ENCODE peak calls at places on chromosomes 1 and 21, in seven cellular contexts. B, E, L, J, D, W and I are unnamed samples.

GRCh38 chr1:26820784-26821269 is 5.7 kb upstream of the ZDHHC18 start:
- DNase-seq in B (no peak), E (no peak), L (no peak), J (no peak), D (no peak), W (no peak), I (no peak)

GRCh38 chr1:85612704-85613361 is 32.3 kb downstream of the CCN1 start:
- DNase-seq in B (no peak), E (no peak), L (no peak), J (peak), D (no peak), W (peak), I (no peak)

GRCh38 chr1:4308826-4309225 is 345.6 kb upstream of the AJAP1 start:
- DNase-seq in B (no peak), E (no peak), L (no peak), J (no peak), D (no peak), W (no peak), I (no peak)

GRCh38 chr1:207645632-207646081 is 724 bp downstream of the CR1L start:
- DNase-seq in B (no peak), E (no peak), L (no peak), J (no peak), D (no peak), W (no peak), I (no peak)

GRCh38 chr1:38624341-38625039 is 235.1 kb downstream of the RRAGC start:
- DNase-seq in B (no peak), E (no peak), L (peak), J (no peak), D (no peak), W (no peak), I (no peak)

GRCh38 chr1:36160949-36161485 is 5.1 kb downstream of the MAP7D1 start:
- DNase-seq in B (no peak), E (peak), L (peak), J (peak), D (peak), W (peak), I (peak)

GRCh38 chr1:25476186-25477097 is 45.7 kb downstream of the MACO1 start:
- DNase-seq in B (no peak), E (no peak), L (no peak), J (no peak), D (no peak), W (no peak), I (no peak)

GRCh38 chr1:15948600-15949452 is 27.1 kb downstream of the ZBTB17 start:
- DNase-seq in B (no peak), E (no peak), L (peak), J (peak), D (peak), W (no peak), I (peak)

GRCh38 chr1:19089524-19089923 is 120.5 kb downstream of the UBR4 start:
- DNase-seq in B (no peak), E (no peak), L (no peak), J (no peak), D (no peak), W (no peak), I (no peak)

GRCh38 chr21:15276243-15276642 is 211.4 kb upstream of the NRIP1 start:
- DNase-seq in B (no peak), E (no peak), L (no peak), J (no peak), D (no peak), W (no peak), I (no peak)